ENCODE peak calls at places on chromosomes 16 and 17, in nine cellular contexts. Q is vagina; N is neural progenitor cell; O is gastrocnemius medialis; T is fibroblast of pulmonary artery; V is CD4-positive, alpha-beta T cell; A is pancreas; W is nephron progenitor cell; Y is endothelial cell of umbilical vein. L is an unnamed sample.

GRCh38 chr16:89815639-89816348 is 653 bp downstream of the FANCA start:
- DNase-seq in Q (no peak), N (peak; percentile 39), O (no peak), T (no peak), V (no peak), A (peak; percentile 34), W (no peak), Y (no peak), L (no peak)

GRCh38 chr16:49460786-49461470 is 87.3 kb downstream of the C16orf78 start:
- DNase-seq in Q (peak; percentile 72), N (no peak), O (no peak), T (no peak), V (no peak), A (no peak), W (no peak), Y (no peak), L (no peak)

GRCh38 chr16:6633441-6633840 is 699.2 kb upstream of the RBFOX1 start:
- DNase-seq in Q (no peak), N (no peak), O (no peak), T (no peak), V (no peak), A (no peak), W (no peak), Y (no peak), L (peak; percentile 43)

GRCh38 chr16:56858375-56858774 is 6.6 kb upstream of the SLC12A3 start:
- DNase-seq in Q (no peak), N (no peak), O (no peak), T (no peak), V (no peak), A (no peak), W (no peak), Y (no peak), L (no peak)

GRCh38 chr16:450800-451512 is 25.5 kb downstream of the RAB11FIP3 start:
- DNase-seq in Q (no peak), N (no peak), O (no peak), T (peak; percentile 18), V (no peak), A (no peak), W (no peak), Y (no peak), L (no peak)

GRCh38 chr16:67438098-67438791 is 7.3 kb downstream of the HSD11B2 start:
- DNase-seq in Q (no peak), N (no peak), O (no peak), T (no peak), V (no peak), A (no peak), W (no peak), Y (no peak), L (no peak)

GRCh38 chr16:24810951-24811843 is 34.6 kb upstream of the SLC5A11 start:
- DNase-seq in Q (no peak), N (no peak), O (no peak), T (no peak), V (no peak), A (no peak), W (no peak), Y (no peak), L (no peak)

GRCh38 chr17:68580236-68580903 is 20.8 kb downstream of the FAM20A start:
- DNase-seq in Q (no peak), N (no peak), O (no peak), T (peak; percentile 90), V (no peak), A (no peak), W (no peak), Y (no peak), L (no peak)

GRCh38 chr16:25747160-25747758 is 55.5 kb downstream of the HS3ST4 start:
- DNase-seq in Q (no peak), N (peak; percentile 71), O (no peak), T (peak; percentile 1), V (no peak), A (no peak), W (peak; percentile 89), Y (no peak), L (no peak)

GRCh38 chr17:9237053-9237410 is 215.7 kb downstream of the NTN1 start:
- DNase-seq in Q (no peak), N (no peak), O (no peak), T (no peak), V (no peak), A (no peak), W (no peak), Y (no peak), L (no peak)

DNA sequence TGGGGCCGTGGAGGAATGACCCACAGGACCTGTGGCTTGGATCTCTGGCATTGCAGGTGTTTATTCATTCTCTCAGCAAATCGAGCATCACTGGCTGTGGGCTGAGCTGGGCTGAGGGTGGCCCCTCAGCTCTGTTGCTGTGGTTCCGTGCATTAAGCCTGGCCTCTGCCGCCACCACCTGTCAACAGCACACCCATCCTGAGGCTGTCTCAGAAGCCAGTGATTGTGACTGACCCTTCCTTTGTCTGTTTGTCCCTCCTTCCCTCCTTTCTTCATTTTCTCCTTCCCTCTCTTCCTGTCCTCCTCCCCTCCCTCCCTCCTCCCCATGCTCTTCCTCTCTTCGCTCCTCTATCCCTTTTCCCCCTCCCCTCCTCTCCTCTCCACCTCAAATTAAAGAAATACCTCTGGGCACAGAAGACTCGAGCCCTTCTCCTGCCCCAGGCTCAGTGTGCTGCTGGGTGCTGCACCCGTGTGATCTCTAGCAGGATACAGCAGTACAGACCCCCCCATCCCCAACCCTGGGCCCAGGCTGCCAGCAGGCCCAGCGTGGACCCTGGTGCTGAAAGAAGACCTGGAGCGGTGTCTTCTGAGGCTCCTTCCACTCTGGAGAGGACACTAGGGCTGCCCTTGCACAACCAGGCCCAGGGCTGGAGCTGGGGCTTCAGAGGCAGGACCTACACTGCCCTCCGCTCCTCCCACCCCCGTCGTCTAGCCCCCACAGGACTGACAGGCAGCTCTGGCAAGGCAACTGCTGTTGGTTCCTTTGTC is 75.9 kb downstream of the PLD6 start:
- DNase-seq in Q (no peak), N (no peak), O (no peak), T (no peak), V (no peak), A (peak; percentile 13), W (no peak), Y (no peak), L (no peak)
- TF ChIP-seq CTCF in Q (no peak), N (peak; percentile 23), O (no peak), T (no peak), V (no peak), A (no peak), W (no peak), Y (no peak), L (no peak)

GRCh38 chr17:28727727-28728363 is 743 bp upstream of the NEK8 start:
- DNase-seq in Q (no peak), N (peak; percentile 91), O (no peak), T (peak; percentile 31), V (peak; percentile 83), A (peak; percentile 63), W (peak; percentile 59), Y (peak; percentile 50), L (peak; percentile 69)
- TF ChIP-seq CTCF in Q (no peak), N (peak; percentile 47), O (no peak), T (peak; percentile 28), V (peak; percentile 18), A (no peak), W (no peak), Y (peak; percentile 32), L (no peak)

GRCh38 chr17:50176559-50177471 is 11.0 kb downstream of the SGCA start:
- DNase-seq in Q (no peak), N (no peak), O (no peak), T (no peak), V (no peak), A (peak; percentile 27), W (no peak), Y (no peak), L (no peak)
- TF ChIP-seq CTCF in Q (no peak), N (peak; percentile 16), O (peak; percentile 38), T (no peak), V (no peak), A (no peak), W (no peak), Y (no peak), L (no peak)

GRCh38 chr17:35432176-35433074 is at the start of gene SLFN12:
- DNase-seq in Q (no peak), N (peak; percentile 26), O (peak; percentile 35), T (peak; percentile 98), V (peak; percentile 30), A (no peak), W (no peak), Y (peak; percentile 96), L (no peak)

GRCh38 chr17:35429702-35430101 is 2.6 kb downstream of the SLFN12 start:
- DNase-seq in Q (no peak), N (no peak), O (no peak), T (no peak), V (no peak), A (no peak), W (no peak), Y (no peak), L (no peak)

GRCh38 chr17:35428229-35428628 is 4.1 kb downstream of the SLFN12 start:
- DNase-seq in Q (no peak), N (no peak), O (no peak), T (no peak), V (no peak), A (no peak), W (no peak), Y (no peak), L (no peak)

GRCh38 chr17:35438433-35438832 is 6.1 kb upstream of the SLFN12 start:
- DNase-seq in Q (no peak), N (no peak), O (no peak), T (no peak), V (no peak), A (no peak), W (no peak), Y (no peak), L (no peak)

DNA sequence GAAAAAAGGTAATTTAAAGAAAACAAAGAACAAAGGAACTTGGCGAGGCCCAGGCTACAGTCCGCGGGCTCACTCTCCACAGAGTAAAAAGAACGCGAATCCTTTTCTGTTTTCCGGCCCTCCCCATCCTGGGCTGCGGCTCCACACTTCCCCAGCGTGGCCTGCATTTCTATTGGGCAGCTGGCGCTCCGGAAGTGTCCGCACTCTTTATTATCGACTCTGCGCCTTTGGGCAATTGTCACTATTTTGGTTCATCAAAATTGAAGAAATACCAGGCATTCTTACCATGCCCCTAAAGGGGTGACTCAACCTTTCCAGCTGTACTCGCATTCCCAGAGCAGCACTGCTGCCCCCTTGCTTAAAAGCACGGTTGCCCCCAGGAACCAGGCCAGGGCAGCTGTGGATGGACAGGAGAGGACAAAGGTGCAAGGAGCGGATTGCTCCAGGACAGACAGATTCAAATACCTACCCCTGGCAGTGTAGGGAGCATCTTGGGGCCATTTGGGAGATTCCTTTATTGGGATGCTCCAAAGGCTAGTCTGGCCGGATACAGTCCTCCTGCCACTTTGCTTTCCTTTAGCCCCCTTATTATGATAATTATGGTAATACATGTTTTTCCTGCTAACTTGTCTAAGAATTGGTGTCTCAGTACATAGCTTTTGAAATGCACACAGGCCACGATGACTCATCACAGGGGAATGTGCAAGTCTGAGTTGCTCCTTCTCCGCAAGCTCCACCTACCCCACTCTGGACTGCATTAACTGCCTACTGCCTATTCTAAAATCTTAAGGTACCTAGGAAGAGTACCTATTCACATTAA is 985 bp upstream of the SLFN12 start:
- DNase-seq in Q (no peak), N (peak; percentile 36), O (peak; percentile 59), T (peak; percentile 99), V (peak; percentile 54), A (peak; percentile 58), W (peak; percentile 18), Y (peak; percentile 96), L (peak; percentile 72)
- TF ChIP-seq CTCF in Q (no peak), N (peak; percentile 12), O (no peak), T (peak; percentile 43), V (no peak), A (no peak), W (no peak), Y (peak; percentile 27), L (no peak)

GRCh38 chr17:82267575-82268379 is 5.7 kb downstream of the CSNK1D start:
- DNase-seq in Q (no peak), N (no peak), O (peak; percentile 99), T (peak; percentile 94), V (peak; percentile 33), A (peak; percentile 97), W (no peak), Y (peak; percentile 82), L (peak; percentile 71)
- TF ChIP-seq CTCF in Q (no peak), N (no peak), O (no peak), T (no peak), V (no peak), A (no peak), W (no peak), Y (peak; percentile 17), L (no peak)

L was measured in prostate gland.